ENCODE peak calls at places on chromosomes 3 and 15, in six cellular contexts. Y is retinal pigment epithelial cell, P is AG10803, G is choroid plexus epithelial cell, V is heart right ventricle, U is fibroblast of pulmonary artery. R is an unnamed sample.

GRCh38 chr3:8444883-8445282 is 56.7 kb upstream of the LMCD1 start:
- DNase-seq in Y (no peak), P (no peak), G (no peak), V (no peak), U (no peak), R (no peak)

GRCh38 chr15:72340366-72340765 is 20.4 kb upstream of the CELF6 start:
- DNase-seq in Y (no peak), P (peak; percentile 37), G (peak; percentile 28), V (no peak), U (peak; percentile 40), R (peak; percentile 53)

GRCh38 chr3:192642651-192643050 is 84.7 kb downstream of the FGF12 start:
- DNase-seq in Y (no peak), P (no peak), G (no peak), V (no peak), U (no peak), R (no peak)

GRCh38 chr3:174377684-174378083 is 481.4 kb upstream of the NAALADL2 start:
- DNase-seq in Y (no peak), P (no peak), G (no peak), V (no peak), U (no peak), R (no peak)

GRCh38 chr15:89349212-89349558 is 14.6 kb upstream of the POLG start:
- DNase-seq in Y (no peak), P (no peak), G (no peak), V (no peak), U (no peak), R (no peak)

GRCh38 chr3:60803812-60804211 is 447.4 kb downstream of the FHIT start:
- DNase-seq in Y (no peak), P (peak; percentile 35), G (no peak), V (no peak), U (no peak), R (no peak)

GRCh38 chr3:122915300-122916055 is 112.1 kb downstream of the SEMA5B start:
- DNase-seq in Y (no peak), P (no peak), G (no peak), V (no peak), U (no peak), R (no peak)

GRCh38 chr15:70856884-70857546 is 3.1 kb upstream of the LARP6 start:
- DNase-seq in Y (peak; percentile 91), P (peak; percentile 99), G (peak; percentile 98), V (peak; percentile 91), U (peak; percentile 99), R (peak; percentile 99)

GRCh38 chr3:108472011-108472591 is 38.3 kb downstream of the MYH15 start:
- DNase-seq in Y (peak; percentile 90), P (peak; percentile 71), G (peak; percentile 86), V (no peak), U (peak; percentile 81), R (peak; percentile 80)

GRCh38 chr3:106333911-106334618 is 465.3 kb upstream of the CBLB start:
- DNase-seq in Y (peak; percentile 56), P (peak; percentile 42), G (peak; percentile 89), V (no peak), U (peak; percentile 48), R (peak; percentile 50)

GRCh38 chr3:126474498-126475410 is 937 bp downstream of the ZXDC start:
- DNase-seq in Y (no peak), P (peak; percentile 37), G (peak; percentile 49), V (peak; percentile 46), U (peak; percentile 49), R (peak; percentile 48)

GRCh38 chr3:46509661-46510187 is 11.9 kb downstream of the RTP3 start:
- DNase-seq in Y (no peak), P (no peak), G (no peak), V (no peak), U (no peak), R (no peak)

GRCh38 chr3:177361042-177361938 is 164.0 kb upstream of the TBL1XR1 start:
- DNase-seq in Y (no peak), P (no peak), G (no peak), V (no peak), U (no peak), R (no peak)
- H3K4me3 ChIP-seq in Y (no peak overlapping the region), P (no peak overlapping the region), G (no peak overlapping the region), V (no peak overlapping the region), U (no peak overlapping the region), R (no peak overlapping the region)

GRCh38 chr3:128555881-128556280 is 62.9 kb upstream of the GATA2 start:
- DNase-seq in Y (no peak), P (no peak), G (no peak), V (no peak), U (no peak), R (no peak)

GRCh38 chr3:128553560-128553959 is 60.6 kb upstream of the GATA2 start:
- DNase-seq in Y (no peak), P (no peak), G (no peak), V (no peak), U (no peak), R (no peak)

GRCh38 chr3:128554465-128555097 is 61.6 kb upstream of the GATA2 start:
- DNase-seq in Y (no peak), P (no peak), G (no peak), V (no peak), U (no peak), R (no peak)

GRCh38 chr3:128555098-128555825 is 62.3 kb upstream of the GATA2 start:
- DNase-seq in Y (no peak), P (no peak), G (no peak), V (peak; percentile 59), U (peak; percentile 26), R (no peak)

DNA sequence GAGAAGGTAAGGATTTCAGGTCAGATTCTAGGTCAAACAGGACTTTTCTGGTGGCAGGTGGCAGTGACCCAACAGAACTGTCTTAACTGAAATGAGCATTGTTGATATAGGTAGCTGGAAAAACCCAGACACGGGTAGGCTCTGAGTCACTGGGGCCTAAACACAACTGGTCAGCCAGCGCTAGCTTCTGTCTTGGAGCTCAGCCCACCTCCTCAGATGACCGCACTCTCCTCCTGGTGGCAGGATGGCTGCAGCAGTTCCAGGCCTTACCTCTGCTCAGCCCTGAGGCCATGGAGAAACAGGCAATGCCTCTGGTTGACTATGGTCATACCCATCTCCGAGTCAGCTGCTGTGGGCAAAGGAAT is 61.1 kb upstream of the GATA2 start:
- DNase-seq in Y (peak; percentile 33), P (no peak), G (peak; percentile 55), V (no peak), U (peak; percentile 80), R (no peak)
- TF ChIP-seq CTCF in Y (peak; percentile 34), P (no peak), G (peak; percentile 35), V (no peak), U (peak; percentile 39), R (no peak)

GRCh38 chr3:124685481-124685880 is 44.8 kb upstream of the UMPS start:
- DNase-seq in Y (no peak), P (peak; percentile 24), G (no peak), V (no peak), U (no peak), R (no peak)
- H3K4me3 ChIP-seq in Y (no peak overlapping the region), P (no peak overlapping the region), G (no peak overlapping the region), V (no peak overlapping the region), U (no peak overlapping the region), R (no peak overlapping the region)

DNA sequence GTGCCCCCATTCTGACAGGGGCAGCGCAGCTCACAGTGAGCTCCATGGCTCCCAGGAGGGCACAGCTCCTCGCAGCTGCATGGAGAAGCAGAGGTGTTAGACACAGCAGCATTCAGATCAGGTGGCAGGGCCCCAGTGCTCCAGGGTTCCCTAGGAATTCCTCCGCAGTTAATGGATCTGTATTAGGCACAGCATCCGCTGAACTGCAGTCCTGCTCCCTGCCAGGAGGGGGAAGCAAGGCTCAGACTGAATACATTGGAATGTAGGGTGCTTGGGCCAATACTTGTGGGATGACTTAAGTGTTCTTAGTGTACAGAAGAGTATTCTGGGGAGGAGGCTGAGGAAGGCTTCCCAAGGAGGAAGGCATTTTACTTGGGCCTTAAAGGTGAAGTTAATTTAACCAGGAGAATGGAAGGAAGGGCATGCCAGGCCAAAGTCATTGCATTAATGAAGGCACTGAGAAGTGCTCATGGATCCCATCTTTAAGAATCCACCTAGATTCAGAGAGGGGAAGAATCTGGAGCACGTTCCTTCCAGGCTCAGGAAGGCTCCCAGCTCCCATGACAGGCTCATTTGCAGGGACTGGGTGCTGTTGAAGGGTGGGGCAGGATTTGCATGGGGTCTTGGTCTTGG is 111.6 kb downstream of the RAB11A start:
- DNase-seq in Y (peak; percentile 34), P (peak; percentile 81), G (peak; percentile 92), V (peak; percentile 32), U (peak; percentile 78), R (peak; percentile 75)
- TF ChIP-seq CTCF in Y (peak; percentile 88), P (peak; percentile 93), G (peak; percentile 92), V (peak; percentile 74), U (peak; percentile 88), R (peak; percentile 88)

GRCh38 chr15:27826902-27827321 is 272.2 kb downstream of the OCA2 start:
- DNase-seq in Y (no peak), P (peak; percentile 71), G (peak; percentile 54), V (no peak), U (peak; percentile 30), R (no peak)
- H3K4me3 ChIP-seq in Y (no peak overlapping the region), P (peak overlapping the region; percentile 26), G (no peak overlapping the region), V (no peak overlapping the region), U (no peak overlapping the region), R (no peak overlapping the region)

GRCh38 chr3:124905093-124905492 is 17.9 kb upstream of the ITGB5 start:
- DNase-seq in Y (no peak), P (no peak), G (no peak), V (no peak), U (no peak), R (no peak)

GRCh38 chr3:124903896-124904879 is 17.0 kb upstream of the ITGB5 start:
- DNase-seq in Y (no peak), P (peak; percentile 29), G (no peak), V (no peak), U (no peak), R (no peak)

GRCh38 chr3:124907957-124908356 is 20.8 kb upstream of the ITGB5 start:
- DNase-seq in Y (no peak), P (no peak), G (no peak), V (no peak), U (no peak), R (no peak)
- TF ChIP-seq CTCF in Y (no peak), P (no peak), G (no peak), V (no peak), U (no peak), R (no peak)

R was measured in fibroblast of villous mesenchyme.